ENCODE peak calls at places on chromosomes 3 and 15, in four cellular contexts. One of them, this sample, is unnamed.
A peak's percentile ranks its signal among the peaks of the same experiment; 100 is the strongest.

GRCh38 chr3:11059090-11059798 is 66.7 kb downstream of the SLC6A1 start:
- DNase-seq in HepG2: peak; percentile 39
- DNase-seq in HEK293T: peak; percentile 73
- DNase-seq in GM12878: no peak
- DNase-seq in this sample: peak; percentile 66

GRCh38 chr3:155079795-155080546 is at the start of gene MME:
- DNase-seq in HEK293T: peak; percentile 61
- DNase-seq in HepG2: no peak
- DNase-seq in GM12878: no peak
- DNase-seq in this sample: peak; percentile 23

GRCh38 chr3:188789201-188789600 is 382.6 kb upstream of the TPRG1 start:
- DNase-seq in HepG2: no peak
- DNase-seq in GM12878: no peak
- DNase-seq in HEK293T: no peak
- DNase-seq in this sample: no peak

GRCh38 chr15:68818088-68818670 is 2.5 kb downstream of the ANP32A start:
- DNase-seq in GM12878: no peak
- DNase-seq in HEK293T: peak; percentile 65
- DNase-seq in HepG2: peak; percentile 64
- DNase-seq in this sample: peak; percentile 60

GRCh38 chr3:178325330-178325729 is 210.9 kb upstream of the KCNMB2 start:
- DNase-seq in HepG2: no peak
- DNase-seq in GM12878: no peak
- DNase-seq in HEK293T: no peak
- DNase-seq in this sample: no peak

GRCh38 chr3:32951410-32951811 is at the start of gene CCR4:
- DNase-seq in HEK293T: no peak
- DNase-seq in HepG2: no peak
- DNase-seq in GM12878: no peak
- DNase-seq in this sample: no peak

GRCh38 chr3:17466028-17466427 is 276.4 kb downstream of the TBC1D5 start:
- DNase-seq in HEK293T: no peak
- DNase-seq in GM12878: no peak
- DNase-seq in HepG2: no peak
- DNase-seq in this sample: no peak

GRCh38 chr15:91412529-91412928 is 312.5 kb downstream of the SV2B start:
- DNase-seq in HEK293T: no peak
- DNase-seq in GM12878: no peak
- DNase-seq in HepG2: no peak
- DNase-seq in this sample: no peak

GRCh38 chr3:194573680-194574437 is 59.4 kb downstream of the TMEM44 start:
- DNase-seq in HEK293T: peak; percentile 57
- DNase-seq in HepG2: peak; percentile 48
- DNase-seq in GM12878: no peak
- DNase-seq in this sample: peak; percentile 68

GRCh38 chr3:59469948-59470723 is 420.3 kb upstream of the CFAP20DC start:
- DNase-seq in HepG2: no peak
- DNase-seq in GM12878: no peak
- DNase-seq in HEK293T: no peak
- DNase-seq in this sample: no peak

GRCh38 chr3:196537319-196537984 is 22.3 kb upstream of the SMCO1 start:
- DNase-seq in HEK293T: peak; percentile 8
- DNase-seq in HepG2: no peak
- DNase-seq in GM12878: no peak
- DNase-seq in this sample: peak; percentile 40

GRCh38 chr3:151789853-151790463 is 24.0 kb upstream of the AADAC start:
- DNase-seq in GM12878: no peak
- DNase-seq in HepG2: peak; percentile 4
- DNase-seq in HEK293T: no peak
- DNase-seq in this sample: no peak

GRCh38 chr15:25877681-25878080 is 14.6 kb upstream of the ATP10A start:
- DNase-seq in HEK293T: no peak
- DNase-seq in GM12878: no peak
- DNase-seq in HepG2: no peak
- DNase-seq in this sample: no peak

GRCh38 chr3:177604181-177604580 is 406.9 kb upstream of the TBL1XR1 start:
- DNase-seq in HepG2: no peak
- DNase-seq in GM12878: no peak
- DNase-seq in HEK293T: no peak
- DNase-seq in this sample: no peak

GRCh38 chr3:114619771-114620170 is 325.9 kb downstream of the TIGIT start:
- DNase-seq in HEK293T: no peak
- DNase-seq in GM12878: no peak
- DNase-seq in HepG2: no peak
- DNase-seq in this sample: no peak

GRCh38 chr3:108914774-108915641 is 38.7 kb downstream of the GUCA1C start:
- DNase-seq in HepG2: peak; percentile 61
- DNase-seq in HEK293T: peak; percentile 77
- DNase-seq in GM12878: peak; percentile 19
- DNase-seq in this sample: peak; percentile 57

GRCh38 chr3:89948008-89948407 is 840.6 kb downstream of the EPHA3 start:
- DNase-seq in HEK293T: no peak
- DNase-seq in HepG2: no peak
- DNase-seq in GM12878: no peak
- DNase-seq in this sample: no peak

GRCh38 chr3:168801792-168802191 is 706.1 kb upstream of the GOLIM4 start:
- DNase-seq in HEK293T: no peak
- DNase-seq in GM12878: no peak
- DNase-seq in HepG2: no peak
- DNase-seq in this sample: no peak

GRCh38 chr15:89329329-89330084 is 5.1 kb downstream of the POLG start:
- DNase-seq in HepG2: no peak
- DNase-seq in GM12878: no peak
- DNase-seq in HEK293T: no peak
- DNase-seq in this sample: no peak

GRCh38 chr15:29134239-29134638 is 135.4 kb downstream of the NSMCE3 start:
- DNase-seq in HEK293T: no peak
- DNase-seq in HepG2: no peak
- DNase-seq in GM12878: no peak
- DNase-seq in this sample: no peak
- TF ChIP-seq FOXK2 in HEK293T: no peak
- TF ChIP-seq FOXK2 in HepG2: no peak
- TF ChIP-seq FOXK2 in GM12878: no peak
- TF ChIP-seq FOXK2 in this sample: no peak

GRCh38 chr15:60009124-60009523 is 5.0 kb downstream of the FOXB1 start:
- DNase-seq in GM12878: no peak
- DNase-seq in HepG2: no peak
- DNase-seq in HEK293T: no peak
- DNase-seq in this sample: no peak
- TF ChIP-seq FOXK2 in GM12878: no peak
- TF ChIP-seq FOXK2 in HepG2: no peak
- TF ChIP-seq FOXK2 in HEK293T: no peak
- TF ChIP-seq FOXK2 in this sample: no peak

GRCh38 chr3:97821413-97821809 is 400 bp upstream of the CRYBG3 start:
- DNase-seq in HepG2: no peak
- DNase-seq in GM12878: no peak
- DNase-seq in HEK293T: peak; percentile 23
- DNase-seq in this sample: no peak
- TF ChIP-seq FOXK2 in HepG2: no peak
- TF ChIP-seq FOXK2 in GM12878: no peak
- TF ChIP-seq FOXK2 in HEK293T: no peak
- TF ChIP-seq FOXK2 in this sample: no peak

GRCh38 chr3:65975031-65975430 is 63.7 kb downstream of the MAGI1 start:
- DNase-seq in HEK293T: no peak
- DNase-seq in HepG2: no peak
- DNase-seq in GM12878: no peak
- DNase-seq in this sample: no peak

GRCh38 chr3:65979731-65980130 is 59.0 kb downstream of the MAGI1 start:
- DNase-seq in HEK293T: no peak
- DNase-seq in GM12878: no peak
- DNase-seq in HepG2: no peak
- DNase-seq in this sample: no peak

GRCh38 chr3:65974505-65974904 is 64.2 kb downstream of the MAGI1 start:
- DNase-seq in GM12878: no peak
- DNase-seq in HEK293T: no peak
- DNase-seq in HepG2: no peak
- DNase-seq in this sample: no peak

GRCh38 chr3:65979152-65979551 is 59.6 kb downstream of the MAGI1 start:
- DNase-seq in HepG2: no peak
- DNase-seq in GM12878: no peak
- DNase-seq in HEK293T: no peak
- DNase-seq in this sample: no peak

GRCh38 chr3:65978116-65978515 is 60.6 kb downstream of the MAGI1 start:
- DNase-seq in HepG2: no peak
- DNase-seq in HEK293T: no peak
- DNase-seq in GM12878: no peak
- DNase-seq in this sample: no peak
- TF ChIP-seq FOXK2 in HepG2: no peak
- TF ChIP-seq FOXK2 in HEK293T: no peak
- TF ChIP-seq FOXK2 in GM12878: no peak
- TF ChIP-seq FOXK2 in this sample: no peak

DNA sequence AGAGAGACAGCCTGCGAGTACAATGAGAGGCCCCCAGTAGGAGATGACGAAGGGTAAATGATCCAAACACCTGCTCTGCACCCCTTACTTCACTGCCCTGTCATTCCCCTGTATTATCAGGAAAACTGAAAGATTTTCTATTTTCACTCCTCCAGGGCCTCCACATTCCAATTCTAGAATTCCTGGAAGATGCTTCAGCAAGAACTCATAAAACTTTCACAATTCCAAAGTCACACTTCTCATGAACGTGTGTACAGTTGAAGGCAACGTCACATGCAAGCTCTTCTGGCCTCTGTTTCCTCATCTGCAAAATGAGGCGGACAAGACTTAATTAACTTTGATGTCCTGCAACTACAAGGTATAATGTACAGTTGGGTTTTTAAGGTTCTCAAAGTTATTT is 62.8 kb upstream of the SPATA12 start:
- DNase-seq in GM12878: no peak
- DNase-seq in HEK293T: no peak
- DNase-seq in HepG2: no peak
- DNase-seq in this sample: no peak
- TF ChIP-seq FOXK2 in GM12878: no peak
- TF ChIP-seq FOXK2 in HEK293T: no peak
- TF ChIP-seq FOXK2 in HepG2: no peak
- TF ChIP-seq FOXK2 in this sample: no peak